ENCODE peak calls at places on chromosomes 3 and 15, in four cellular contexts. D is lower lobe of right lung, J is osteocyte, R is upper lobe of right lung. Q is an unnamed sample.

GRCh38 chr3:183579967-183580720 is 24.6 kb upstream of the KLHL6 start:
- DNase-seq in D (no peak), J (no peak), R (no peak), Q (no peak)

GRCh38 chr3:40237892-40238571 is 71.5 kb upstream of the EIF1B start:
- DNase-seq in D (no peak), J (no peak), R (no peak), Q (peak)

GRCh38 chr3:73808862-73809509 is 184.2 kb upstream of the PDZRN3 start:
- DNase-seq in J (no peak), D (no peak), R (no peak), Q (no peak)

GRCh38 chr15:36399276-36399675 is 180.2 kb upstream of the CDIN1 start:
- DNase-seq in J (no peak), D (no peak), R (no peak), Q (no peak)

GRCh38 chr15:52243697-52244555 is 51.7 kb downstream of the MYO5C start:
- DNase-seq in R (peak), J (no peak), D (no peak), Q (no peak)

GRCh38 chr3:160564205-160564922 is 1.0 kb downstream of the KPNA4 start:
- DNase-seq in D (peak), J (no peak), R (peak), Q (peak)

GRCh38 chr3:171435757-171436156 is 24.4 kb downstream of the TNIK start:
- DNase-seq in J (no peak), R (no peak), D (no peak), Q (no peak)

GRCh38 chr15:90376789-90377188 is 11.3 kb upstream of the IQGAP1 start:
- DNase-seq in D (no peak), R (no peak), J (no peak), Q (no peak)

GRCh38 chr3:131350506-131350905 is 31.1 kb upstream of the NUDT16 start:
- DNase-seq in R (no peak), J (no peak), D (no peak), Q (no peak)

GRCh38 chr15:57297163-57297593 is 79.1 kb upstream of the CGNL1 start:
- DNase-seq in D (no peak), R (no peak), J (no peak), Q (no peak)

DNA sequence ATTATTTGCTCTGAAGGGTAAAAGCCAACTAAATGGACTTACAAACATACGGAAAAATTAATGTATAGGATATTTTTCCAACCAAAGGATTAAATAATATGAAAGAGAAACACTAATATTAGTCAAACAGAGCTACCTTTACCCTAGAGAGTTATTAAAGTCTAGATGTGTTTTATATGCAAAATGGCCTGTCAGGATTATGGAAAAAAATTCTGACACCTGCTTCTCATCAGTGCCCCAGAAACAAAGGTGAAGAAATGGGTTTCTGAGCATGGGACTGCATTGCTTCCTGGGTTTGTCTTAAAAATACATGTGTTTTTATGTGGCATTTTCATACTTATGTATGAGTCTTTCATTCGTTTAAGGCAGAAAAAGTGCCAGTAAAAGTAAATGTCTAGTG is 148.3 kb downstream of the ROBO2 start:
- DNase-seq in J (no peak), D (no peak), R (no peak), Q (no peak)
- TF ChIP-seq CTCF in J (no peak), D (no peak), R (no peak), Q (no peak)

DNA sequence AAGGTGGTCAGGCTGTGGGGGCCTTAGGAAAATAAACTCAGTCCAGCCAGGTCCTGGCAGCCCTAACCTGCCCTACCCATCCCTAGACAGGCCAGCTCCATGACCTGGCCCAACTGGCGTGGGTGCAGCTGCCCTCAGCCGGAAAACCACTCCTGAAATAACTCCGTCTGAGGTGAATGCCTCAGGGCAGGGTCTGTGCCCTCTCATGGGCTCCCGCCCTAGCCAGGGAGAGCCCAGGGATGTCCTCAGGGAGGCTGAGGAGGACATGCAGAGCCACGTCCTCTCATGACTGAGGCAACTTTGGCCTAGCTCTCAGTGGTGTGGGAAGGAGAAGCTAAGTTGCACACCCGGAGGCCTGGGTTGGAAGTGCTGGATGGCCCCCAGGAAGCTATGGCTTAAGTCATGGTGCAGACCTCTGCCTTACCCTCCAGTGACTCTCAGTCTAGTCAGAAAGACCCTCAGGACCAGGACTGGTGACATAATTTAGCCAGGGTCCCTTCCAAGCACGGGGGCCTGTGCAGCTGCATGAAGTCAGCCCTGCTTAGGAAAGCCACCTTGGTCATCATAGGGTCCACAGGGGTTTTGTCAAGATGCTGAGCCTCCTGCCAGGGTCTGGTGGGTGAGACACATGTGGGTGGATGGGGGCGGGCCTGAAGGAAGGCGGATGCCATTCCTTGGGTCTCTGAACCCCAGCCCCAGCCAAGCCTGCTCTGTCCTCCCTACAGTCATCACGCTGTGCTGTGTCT is 7.4 kb downstream of the TMIE start:
- DNase-seq in J (no peak), D (peak), R (peak), Q (no peak)
- TF ChIP-seq CTCF in J (no peak), D (no peak), R (no peak), Q (no peak)

GRCh38 chr3:140974900-140975299 is 33.3 kb downstream of the SLC25A36 start:
- DNase-seq in J (no peak), D (no peak), R (no peak), Q (no peak)

GRCh38 chr3:140972833-140973232 is 31.2 kb downstream of the SLC25A36 start:
- DNase-seq in D (no peak), R (no peak), J (no peak), Q (no peak)
- TF ChIP-seq CTCF in D (peak), R (peak), J (peak), Q (peak)

DNA sequence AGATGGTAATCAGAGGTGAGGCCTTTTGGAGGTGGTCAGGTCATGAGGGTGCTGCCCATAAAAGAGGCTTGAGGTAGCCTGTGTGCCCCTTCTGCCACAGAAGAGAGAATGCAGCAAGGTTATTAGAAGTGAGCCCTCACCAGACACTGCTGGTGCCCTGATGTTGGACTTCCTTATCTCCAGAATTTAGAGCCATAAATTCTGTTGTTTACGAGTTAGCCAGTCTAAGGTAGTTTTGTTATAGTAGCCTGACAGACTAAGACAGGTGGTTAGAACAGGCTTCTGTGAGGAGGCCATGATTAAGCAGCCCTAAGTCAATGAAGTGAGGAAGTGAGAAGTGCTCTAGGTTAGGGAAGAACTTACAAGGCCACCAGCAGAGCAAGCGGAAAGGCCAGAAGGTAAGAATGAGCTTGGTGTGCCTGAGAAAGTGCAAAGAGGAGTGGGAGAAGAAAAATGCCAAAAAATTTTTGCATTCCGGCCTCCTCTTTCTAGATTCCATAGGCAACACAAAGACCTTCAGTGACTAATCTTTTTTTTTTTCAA is 44.2 kb upstream of the STT3B start:
- DNase-seq in R (no peak), D (no peak), J (no peak), Q (no peak)
- TF ChIP-seq CTCF in R (no peak), D (no peak), J (no peak), Q (no peak)

GRCh38 chr15:101022306-101022705 is 103.1 kb downstream of the LRRK1 start:
- DNase-seq in R (no peak), J (peak), D (no peak), Q (no peak)
- TF ChIP-seq CTCF in R (no peak), J (no peak), D (no peak), Q (no peak)

DNA sequence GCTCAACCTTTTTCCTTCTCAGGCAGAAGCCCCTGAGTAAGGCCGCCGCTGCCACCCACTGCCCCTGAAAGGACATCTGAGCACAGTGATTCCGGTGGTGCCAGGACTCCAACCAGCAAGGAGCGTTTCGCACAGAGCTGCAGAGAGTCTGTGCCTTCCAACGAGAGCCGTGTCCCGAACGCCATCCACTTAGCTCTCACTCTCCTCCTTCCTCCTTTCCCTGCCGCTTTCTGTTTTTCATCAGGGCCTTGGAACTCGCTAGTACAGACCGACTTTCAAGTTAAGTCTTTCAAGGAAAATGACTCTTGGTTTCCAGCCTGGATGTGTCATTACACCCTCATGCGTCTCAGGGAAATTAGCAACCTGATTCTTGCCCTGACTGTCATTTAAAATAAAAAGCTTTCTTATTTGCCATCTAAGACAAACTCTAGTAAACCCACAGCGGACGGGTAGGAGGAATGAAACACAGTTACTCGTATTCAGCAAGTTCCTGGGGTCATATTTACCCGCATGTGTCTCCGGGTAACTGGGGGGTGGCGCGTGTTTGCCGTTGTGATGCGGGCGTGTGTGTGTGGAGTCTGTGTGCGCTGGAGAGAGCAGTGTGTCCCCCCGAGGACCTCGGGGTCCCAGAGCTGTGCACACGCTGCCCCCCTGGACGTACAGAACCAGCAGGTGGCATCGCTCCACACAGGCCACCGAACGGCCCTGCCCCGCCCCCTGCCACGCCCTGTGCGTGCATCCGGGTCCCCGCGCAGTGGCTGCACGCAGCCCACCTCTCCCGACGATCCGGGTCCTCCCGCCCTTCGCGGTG is 30.4 kb upstream of the ALDH1A3 start:
- DNase-seq in J (peak), D (peak), R (peak), Q (peak)
- TF ChIP-seq CTCF in J (no peak), D (no peak), R (no peak), Q (no peak)

GRCh38 chr3:152835311-152836102 is 576 bp downstream of the P2RY1 start:
- DNase-seq in J (no peak), R (peak), D (peak), Q (peak)
- TF ChIP-seq CTCF in J (peak), R (peak), D (peak), Q (peak)

GRCh38 chr3:22117751-22118346 is 366.8 kb upstream of the ZNF385D start:
- DNase-seq in R (no peak), D (no peak), J (no peak), Q (no peak)
- TF ChIP-seq CTCF in R (peak), D (peak), J (peak), Q (peak)

Q was measured in nephron progenitor cell.